ENCODE peak calls at places on chromosomes 16 and 17, in four cellular contexts. F is tibial artery, Q is H9, A is epithelial cell of esophagus. O is an unnamed sample.

GRCh38 chr17:11302395-11302932 is 61.5 kb downstream of the SHISA6 start:
- DNase-seq in A (no peak), Q (no peak), F (no peak), O (no peak)

GRCh38 chr17:41125064-41125463 is 1.1 kb upstream of the KRTAP4-12 start:
- DNase-seq in F (no peak), Q (no peak), A (no peak), O (no peak)

GRCh38 chr17:40348562-40349476 is 15.7 kb downstream of the GJD3 start:
- DNase-seq in F (peak), Q (no peak), A (peak), O (peak)

GRCh38 chr16:18933501-18933900 is 7.3 kb upstream of the SMG1 start:
- DNase-seq in A (no peak), Q (no peak), F (no peak), O (no peak)

GRCh38 chr17:35291802-35292201 is 48.9 kb downstream of the SLFN5 start:
- DNase-seq in A (peak), F (no peak), Q (no peak), O (no peak)

GRCh38 chr16:9854665-9855064 is 327.6 kb downstream of the GRIN2A start:
- DNase-seq in Q (no peak), F (no peak), A (peak), O (no peak)

GRCh38 chr17:27985306-27985705 is 57.2 kb upstream of the NLK start:
- DNase-seq in Q (no peak), A (no peak), F (no peak), O (no peak)

GRCh38 chr16:73214825-73215481 is 167.0 kb upstream of the ZFHX3 start:
- DNase-seq in F (peak), A (no peak), Q (no peak), O (no peak)

GRCh38 chr17:1686086-1686485 is 1.4 kb upstream of the PRPF8 start:
- DNase-seq in A (peak), Q (no peak), F (no peak), O (no peak)

GRCh38 chr17:18182978-18183333 is 672 bp upstream of the ALKBH5 start:
- DNase-seq in F (peak), Q (no peak), A (peak), O (peak)

GRCh38 chr17:11772031-11772430 is 173.8 kb downstream of the DNAH9 start:
- DNase-seq in Q (no peak), A (no peak), F (no peak), O (no peak)

GRCh38 chr17:49779730-49780220 is 8.7 kb upstream of the KAT7 start:
- DNase-seq in A (peak), Q (no peak), F (peak), O (no peak)

DNA sequence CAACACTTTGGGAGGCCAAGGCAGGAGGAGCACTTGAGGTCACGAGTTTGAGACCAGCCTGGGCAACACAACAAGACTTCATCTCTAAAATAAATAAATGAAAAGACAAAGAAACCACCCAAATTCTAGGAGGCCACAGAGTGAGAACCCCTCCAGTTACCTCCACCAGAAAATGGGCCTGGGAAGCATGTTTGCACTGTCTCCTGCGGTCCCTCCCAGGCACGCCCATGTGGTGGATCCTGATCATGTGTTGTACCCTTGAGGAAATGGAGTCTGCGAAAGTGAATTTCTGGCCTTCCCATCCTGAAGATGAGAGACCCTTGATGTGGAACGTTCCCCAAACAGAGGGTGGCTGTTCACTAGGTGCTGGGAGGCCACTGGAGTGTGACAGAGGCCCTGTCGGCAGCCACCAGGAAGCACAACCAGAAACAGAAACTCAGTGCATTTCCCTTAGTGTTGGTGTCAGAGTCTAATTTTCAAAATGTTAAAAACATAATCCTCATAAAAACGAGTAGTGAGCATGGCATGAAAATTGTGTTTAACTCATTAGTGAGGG is 19.2 kb upstream of the USP22 start:
- DNase-seq in Q (no peak), F (no peak), A (no peak), O (no peak)
- TF ChIP-seq CTCF in Q (no peak), F (no peak), A (no peak), O (no peak)

GRCh38 chr16:22307838-22308237 is 10.6 kb downstream of the POLR3E start:
- DNase-seq in F (no peak), Q (no peak), A (no peak), O (peak)

GRCh38 chr16:22306788-22307187 is 9.6 kb downstream of the POLR3E start:
- DNase-seq in Q (no peak), F (no peak), A (no peak), O (peak)

GRCh38 chr16:22302776-22303363 is 5.7 kb downstream of the POLR3E start:
- DNase-seq in A (no peak), Q (no peak), F (no peak), O (no peak)

GRCh38 chr16:22300427-22301071 is 3.3 kb downstream of the POLR3E start:
- DNase-seq in A (peak), F (no peak), Q (peak), O (no peak)

GRCh38 chr16:22304411-22304810 is 7.2 kb downstream of the POLR3E start:
- DNase-seq in F (no peak), A (no peak), Q (no peak), O (no peak)
- TF ChIP-seq CTCF in F (no peak), A (no peak), Q (no peak), O (no peak)

GRCh38 chr16:589658-590159 is at the start of gene RAB40C:
- DNase-seq in Q (peak), F (peak), A (peak), O (peak)
- TF ChIP-seq CTCF in Q (peak), F (no peak), A (no peak), O (no peak)

DNA sequence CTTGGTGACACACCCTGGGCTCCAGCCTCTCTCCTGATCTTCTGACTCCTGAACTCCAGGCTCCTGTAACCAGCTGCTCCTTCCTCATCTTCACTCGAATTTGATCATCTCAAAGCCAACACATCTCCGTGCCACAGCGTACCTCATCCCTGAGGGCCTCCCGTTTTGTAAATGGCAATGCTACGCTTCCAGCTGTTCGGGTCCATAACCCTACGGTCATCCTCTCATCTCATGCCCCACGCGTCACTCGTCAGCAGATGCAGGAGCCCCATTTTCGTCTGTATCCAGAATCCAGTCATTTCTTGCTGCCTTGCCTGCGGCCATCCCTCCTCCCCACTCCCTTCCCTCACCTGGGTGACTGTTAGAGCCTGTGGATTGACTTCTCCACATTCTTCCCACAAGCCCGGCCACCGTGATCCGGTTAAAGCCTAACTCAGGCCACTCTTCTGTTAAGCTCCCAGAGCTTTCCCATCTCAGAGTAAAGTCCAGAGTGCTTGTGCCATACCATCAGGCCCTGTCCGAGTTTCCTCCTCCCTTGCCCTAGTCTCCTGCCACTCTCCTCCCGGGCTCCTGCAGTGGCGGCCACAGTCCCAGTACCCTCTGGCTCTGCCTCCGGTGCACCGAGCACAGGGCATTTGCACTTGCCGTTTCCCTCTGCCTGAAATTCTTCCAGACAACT is 20.3 kb upstream of the AKTIP start:
- DNase-seq in A (no peak), Q (no peak), F (no peak), O (no peak)
- TF ChIP-seq CTCF in A (no peak), Q (no peak), F (no peak), O (no peak)

O was measured in CD14-positive monocyte.